ENCODE peak calls at places on chromosomes 16 and 17, in eight cellular contexts. X is fibroblast of the aortic adventitia; Z is NCI-H460; P is A549; O is IMR-90; B is T-cell; L is COR-L47; C is stimulated activated CD8-positive, alpha-beta memory T cell treated with anti-CD3 and anti-CD28 coated beads, Interleukin-7, amount 100 ng/mL, for 1 hour. H is an unnamed sample.

GRCh38 chr16:28597692-28598261 is 927 bp upstream of the SULT1A2 start:
- DNase-seq in X (no peak), Z (no peak), P (no peak), O (no peak), B (no peak), L (no peak), C (no peak), H (no peak)

GRCh38 chr17:65020284-65020683 is 36.3 kb downstream of the GNA13 start:
- DNase-seq in X (peak), Z (no peak), P (no peak), O (peak), B (no peak), L (no peak), C (no peak), H (peak)

GRCh38 chr16:76277099-76278030 is at the start of gene CNTNAP4:
- DNase-seq in X (no peak), Z (no peak), P (no peak), O (no peak), B (no peak), L (peak), C (no peak), H (no peak)

GRCh38 chr17:76940738-76941350 is 72.6 kb downstream of the MGAT5B start:
- DNase-seq in X (no peak), Z (no peak), P (no peak), O (no peak), B (no peak), L (no peak), C (no peak), H (no peak)

GRCh38 chr16:4494746-4495490 is 18.7 kb downstream of the HMOX2 start:
- DNase-seq in X (peak), Z (no peak), P (no peak), O (peak), B (no peak), L (no peak), C (no peak), H (peak)

GRCh38 chr17:37494401-37494831 is 4.7 kb downstream of the DUSP14 start:
- DNase-seq in X (peak), Z (no peak), P (no peak), O (no peak), B (no peak), L (no peak), C (no peak), H (no peak)

GRCh38 chr17:19579867-19580565 is 46.4 kb downstream of the SLC47A1 start:
- DNase-seq in X (no peak), Z (no peak), P (no peak), O (no peak), B (no peak), L (no peak), C (no peak), H (no peak)

GRCh38 chr17:78258323-78259229 is 27.1 kb downstream of the TMEM235 start:
- DNase-seq in X (no peak), Z (no peak), P (no peak), O (peak), B (peak), L (peak), C (no peak), H (no peak)

GRCh38 chr17:17090642-17091103 is 48.4 kb downstream of the MPRIP start:
- DNase-seq in X (no peak), Z (no peak), P (no peak), O (no peak), B (no peak), L (no peak), C (no peak), H (no peak)

GRCh38 chr17:35074711-35075707 is 11.5 kb upstream of the RFFL start:
- DNase-seq in X (no peak), Z (no peak), P (no peak), O (no peak), B (no peak), L (no peak), C (no peak), H (no peak)

GRCh38 chr16:15672514-15673167 is 22.6 kb downstream of the NDE1 start:
- DNase-seq in X (peak), Z (peak), P (peak), O (peak), B (peak), L (peak), C (peak), H (peak)

GRCh38 chr16:86783626-86784266 is 205.4 kb downstream of the FOXL1 start:
- DNase-seq in X (no peak), Z (no peak), P (no peak), O (no peak), B (no peak), L (no peak), C (no peak), H (no peak)

GRCh38 chr16:67796099-67796718 is 10.2 kb downstream of the RANBP10 start:
- DNase-seq in X (no peak), Z (no peak), P (no peak), O (no peak), B (no peak), L (no peak), C (no peak), H (no peak)

GRCh38 chr17:48024149-48025039 is 13.2 kb downstream of the COPZ2 start:
- DNase-seq in X (peak), Z (peak), P (peak), O (no peak), B (peak), L (peak), C (no peak), H (no peak)

GRCh38 chr16:5319799-5320198 is 222.2 kb upstream of the EEF2KMT start:
- DNase-seq in X (no peak), Z (no peak), P (no peak), O (no peak), B (no peak), L (no peak), C (no peak), H (no peak)

GRCh38 chr16:30956601-30957455 is 726 bp upstream of the SETD1A start:
- DNase-seq in X (peak), Z (peak), P (peak), O (peak), B (peak), L (peak), C (peak), H (peak)

GRCh38 chr16:65441501-65441900 is 319.6 kb upstream of the CDH11 start:
- DNase-seq in X (no peak), Z (no peak), P (no peak), O (no peak), B (no peak), L (no peak), C (no peak), H (no peak)

GRCh38 chr16:35795361-35796029 is 2336.1 kb downstream of the TP53TG3F start:
- DNase-seq in X (no peak), Z (no peak), P (no peak), O (no peak), B (no peak), L (peak), C (no peak), H (no peak)

GRCh38 chr16:7998789-7999453 is 591.4 kb downstream of the TMEM114 start:
- DNase-seq in X (no peak), Z (no peak), P (no peak), O (no peak), B (no peak), L (no peak), C (no peak), H (no peak)

GRCh38 chr16:726438-727290 is at the start of the genes CCDC78 and HAGHL:
- DNase-seq in X (no peak), Z (no peak), P (no peak), O (peak), B (peak), L (peak), C (peak), H (peak)

GRCh38 chr17:60149691-60150582 is at the start of gene CA4:
- DNase-seq in X (no peak), Z (no peak), P (peak), O (no peak), B (no peak), L (peak), C (no peak), H (no peak)

GRCh38 chr17:48555183-48555615 is 10.3 kb upstream of the HOXB2 start:
- DNase-seq in X (peak), Z (no peak), P (peak), O (peak), B (no peak), L (peak), C (no peak), H (peak)

H was measured in HCEC 1CT.